ENCODE peak calls at places on chromosomes 16 and 17, in nine cellular contexts. One of them, this sample, is unnamed.

GRCh38 chr17:33389506-33390141 is 96.5 kb upstream of the ASIC2 start:
- DNase-seq in fibroblast of lung: no peak
- DNase-seq in K562: no peak
- DNase-seq in PC-3: no peak
- DNase-seq in hepatocyte: no peak
- DNase-seq in GM12878: no peak
- DNase-seq in endothelial cell of umbilical vein: no peak
- DNase-seq in GM23338: no peak
- DNase-seq in neural progenitor cell: no peak
- DNase-seq in this sample: no peak

GRCh38 chr17:30969989-30970680 is 704 bp upstream of the RNF135 start:
- DNase-seq in endothelial cell of umbilical vein: no peak
- DNase-seq in GM12878: no peak
- DNase-seq in neural progenitor cell: peak
- DNase-seq in hepatocyte: peak
- DNase-seq in PC-3: peak
- DNase-seq in fibroblast of lung: peak
- DNase-seq in K562: no peak
- DNase-seq in GM23338: peak
- DNase-seq in this sample: no peak

GRCh38 chr17:40720904-40721303 is 17.4 kb upstream of the KRT24 start:
- DNase-seq in GM23338: no peak
- DNase-seq in GM12878: no peak
- DNase-seq in endothelial cell of umbilical vein: no peak
- DNase-seq in fibroblast of lung: no peak
- DNase-seq in PC-3: no peak
- DNase-seq in neural progenitor cell: no peak
- DNase-seq in hepatocyte: no peak
- DNase-seq in K562: no peak
- DNase-seq in this sample: no peak

GRCh38 chr16:11315499-11315898 is 29.8 kb upstream of the RMI2 start:
- DNase-seq in GM12878: no peak
- DNase-seq in neural progenitor cell: peak
- DNase-seq in GM23338: peak
- DNase-seq in hepatocyte: peak
- DNase-seq in endothelial cell of umbilical vein: no peak
- DNase-seq in PC-3: peak
- DNase-seq in K562: no peak
- DNase-seq in fibroblast of lung: peak
- DNase-seq in this sample: peak

GRCh38 chr16:8674413-8675022 is at the start of gene ABAT:
- DNase-seq in hepatocyte: peak
- DNase-seq in neural progenitor cell: peak
- DNase-seq in K562: peak
- DNase-seq in endothelial cell of umbilical vein: peak
- DNase-seq in fibroblast of lung: peak
- DNase-seq in GM12878: peak
- DNase-seq in PC-3: peak
- DNase-seq in GM23338: peak
- DNase-seq in this sample: peak

GRCh38 chr16:50697881-50698767 is 4.7 kb downstream of the NOD2 start:
- DNase-seq in neural progenitor cell: no peak
- DNase-seq in PC-3: no peak
- DNase-seq in GM12878: peak
- DNase-seq in K562: no peak
- DNase-seq in endothelial cell of umbilical vein: peak
- DNase-seq in fibroblast of lung: peak
- DNase-seq in hepatocyte: no peak
- DNase-seq in GM23338: no peak
- DNase-seq in this sample: no peak

GRCh38 chr16:49930841-49931240 is 74.9 kb upstream of the ZNF423 start:
- DNase-seq in GM12878: no peak
- DNase-seq in GM23338: no peak
- DNase-seq in K562: no peak
- DNase-seq in fibroblast of lung: no peak
- DNase-seq in endothelial cell of umbilical vein: no peak
- DNase-seq in hepatocyte: no peak
- DNase-seq in PC-3: no peak
- DNase-seq in neural progenitor cell: no peak
- DNase-seq in this sample: no peak

GRCh38 chr16:70589998-70590471 is 56.3 kb upstream of the IL34 start:
- DNase-seq in fibroblast of lung: peak
- DNase-seq in PC-3: no peak
- DNase-seq in endothelial cell of umbilical vein: peak
- DNase-seq in GM23338: peak
- DNase-seq in K562: no peak
- DNase-seq in neural progenitor cell: no peak
- DNase-seq in hepatocyte: peak
- DNase-seq in GM12878: no peak
- DNase-seq in this sample: no peak

GRCh38 chr17:75096082-75096625 is 8.4 kb downstream of the SLC16A5 start:
- DNase-seq in hepatocyte: peak
- DNase-seq in GM23338: peak
- DNase-seq in K562: peak
- DNase-seq in endothelial cell of umbilical vein: peak
- DNase-seq in PC-3: peak
- DNase-seq in GM12878: no peak
- DNase-seq in neural progenitor cell: no peak
- DNase-seq in fibroblast of lung: peak
- DNase-seq in this sample: peak

GRCh38 chr17:69539781-69540319 is 125.4 kb downstream of the MAP2K6 start:
- DNase-seq in endothelial cell of umbilical vein: peak
- DNase-seq in GM23338: no peak
- DNase-seq in GM12878: no peak
- DNase-seq in K562: no peak
- DNase-seq in PC-3: peak
- DNase-seq in fibroblast of lung: peak
- DNase-seq in hepatocyte: peak
- DNase-seq in neural progenitor cell: no peak
- DNase-seq in this sample: no peak
- H3K27ac ChIP-seq in endothelial cell of umbilical vein: peak
- H3K27ac ChIP-seq in GM23338: no peak
- H3K27ac ChIP-seq in GM12878: no peak
- H3K27ac ChIP-seq in K562: no peak
- H3K27ac ChIP-seq in PC-3: peak
- H3K27ac ChIP-seq in fibroblast of lung: peak
- H3K27ac ChIP-seq in hepatocyte: peak
- H3K27ac ChIP-seq in neural progenitor cell: no peak
- H3K27ac ChIP-seq in this sample: peak

GRCh38 chr16:2194166-2194834 is 2.1 kb downstream of the CASKIN1 start:
- DNase-seq in hepatocyte: peak
- DNase-seq in neural progenitor cell: peak
- DNase-seq in fibroblast of lung: peak
- DNase-seq in GM23338: no peak
- DNase-seq in PC-3: peak
- DNase-seq in K562: no peak
- DNase-seq in endothelial cell of umbilical vein: no peak
- DNase-seq in GM12878: no peak
- DNase-seq in this sample: peak

GRCh38 chr16:2196981-2197511 is 641 bp upstream of the CASKIN1 start:
- DNase-seq in endothelial cell of umbilical vein: no peak
- DNase-seq in K562: no peak
- DNase-seq in fibroblast of lung: no peak
- DNase-seq in hepatocyte: no peak
- DNase-seq in neural progenitor cell: no peak
- DNase-seq in GM23338: no peak
- DNase-seq in PC-3: no peak
- DNase-seq in GM12878: no peak
- DNase-seq in this sample: no peak

GRCh38 chr16:2194852-2195315 is 1.5 kb downstream of the CASKIN1 start:
- DNase-seq in endothelial cell of umbilical vein: peak
- DNase-seq in hepatocyte: peak
- DNase-seq in fibroblast of lung: peak
- DNase-seq in neural progenitor cell: peak
- DNase-seq in PC-3: peak
- DNase-seq in K562: peak
- DNase-seq in GM12878: peak
- DNase-seq in GM23338: peak
- DNase-seq in this sample: no peak

GRCh38 chr16:2196162-2196980 is at the start of gene CASKIN1:
- DNase-seq in endothelial cell of umbilical vein: no peak
- DNase-seq in PC-3: peak
- DNase-seq in neural progenitor cell: peak
- DNase-seq in GM12878: no peak
- DNase-seq in GM23338: peak
- DNase-seq in K562: peak
- DNase-seq in hepatocyte: peak
- DNase-seq in fibroblast of lung: no peak
- DNase-seq in this sample: no peak

DNA sequence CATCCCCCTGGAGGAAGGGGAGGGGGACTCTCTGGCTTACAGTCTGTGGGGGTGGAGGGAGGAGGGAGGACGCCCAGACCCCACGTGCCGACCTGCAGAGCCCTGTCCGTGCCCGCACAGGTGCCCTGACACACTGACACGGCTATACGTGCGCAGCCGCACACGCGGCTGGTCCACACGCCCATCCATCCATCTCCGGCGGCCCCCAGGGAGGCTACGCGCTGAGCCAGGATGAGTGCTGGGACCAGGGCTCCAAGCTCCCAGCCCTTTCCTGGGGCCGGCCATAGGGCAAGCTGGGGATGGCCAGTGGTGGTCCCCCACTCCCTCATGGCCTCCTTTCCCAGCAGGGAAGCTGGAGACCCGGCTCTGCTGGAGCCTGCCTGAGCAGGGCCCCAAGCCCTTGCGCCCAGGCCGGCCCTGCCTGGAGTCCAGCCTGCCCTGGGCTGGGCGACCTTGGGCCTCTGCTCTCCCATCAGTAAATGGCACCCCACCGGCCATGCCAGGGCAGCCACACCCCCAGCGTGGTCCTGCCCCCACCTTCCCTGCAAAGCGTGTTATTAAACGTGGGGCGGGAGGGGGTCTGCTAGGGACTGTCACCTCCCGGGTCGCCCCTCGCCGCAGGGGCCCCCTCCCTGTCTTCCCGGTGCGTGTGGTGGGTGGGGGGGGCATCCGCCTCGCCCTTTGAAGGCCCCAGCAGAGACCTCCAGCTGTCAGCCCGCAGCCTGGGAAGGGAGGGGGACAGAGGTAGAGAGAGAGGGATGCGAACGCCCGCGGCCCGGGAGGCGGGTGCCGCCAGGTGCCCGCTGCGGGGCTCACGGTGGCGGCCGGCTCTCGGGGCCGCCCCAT is 866 bp downstream of the CASKIN1 start:
- DNase-seq in K562: no peak
- DNase-seq in neural progenitor cell: peak
- DNase-seq in PC-3: no peak
- DNase-seq in hepatocyte: no peak
- DNase-seq in endothelial cell of umbilical vein: no peak
- DNase-seq in GM12878: no peak
- DNase-seq in fibroblast of lung: no peak
- DNase-seq in GM23338: peak
- DNase-seq in this sample: no peak
- TF ChIP-seq EZH2 in K562: no peak
- TF ChIP-seq EZH2 in neural progenitor cell: peak
- TF ChIP-seq EZH2 in PC-3: no peak
- TF ChIP-seq EZH2 in hepatocyte: no peak
- TF ChIP-seq EZH2 in endothelial cell of umbilical vein: peak
- TF ChIP-seq EZH2 in GM12878: no peak
- TF ChIP-seq EZH2 in fibroblast of lung: peak
- TF ChIP-seq EZH2 in GM23338: no peak
- TF ChIP-seq EZH2 in this sample: no peak

GRCh38 chr16:84227548-84227947 is 12.3 kb downstream of the KCNG4 start:
- DNase-seq in fibroblast of lung: no peak
- DNase-seq in neural progenitor cell: no peak
- DNase-seq in endothelial cell of umbilical vein: no peak
- DNase-seq in GM23338: no peak
- DNase-seq in hepatocyte: no peak
- DNase-seq in K562: no peak
- DNase-seq in PC-3: no peak
- DNase-seq in GM12878: no peak
- DNase-seq in this sample: no peak
- H2AFZ ChIP-seq in fibroblast of lung: no peak
- H2AFZ ChIP-seq in neural progenitor cell: no peak
- H2AFZ ChIP-seq in endothelial cell of umbilical vein: no peak
- H2AFZ ChIP-seq in GM23338: peak
- H2AFZ ChIP-seq in hepatocyte: no peak
- H2AFZ ChIP-seq in K562: peak
- H2AFZ ChIP-seq in PC-3: no peak
- H2AFZ ChIP-seq in GM12878: no peak
- H2AFZ ChIP-seq in this sample: no peak

GRCh38 chr17:28569446-28569845 is 1.9 kb downstream of the PIGS start:
- DNase-seq in neural progenitor cell: no peak
- DNase-seq in GM12878: no peak
- DNase-seq in K562: no peak
- DNase-seq in hepatocyte: no peak
- DNase-seq in PC-3: no peak
- DNase-seq in endothelial cell of umbilical vein: no peak
- DNase-seq in GM23338: no peak
- DNase-seq in fibroblast of lung: no peak
- DNase-seq in this sample: no peak

GRCh38 chr17:28572294-28573099 is 1.2 kb upstream of the PIGS start:
- DNase-seq in endothelial cell of umbilical vein: no peak
- DNase-seq in hepatocyte: no peak
- DNase-seq in neural progenitor cell: no peak
- DNase-seq in K562: no peak
- DNase-seq in fibroblast of lung: no peak
- DNase-seq in GM23338: no peak
- DNase-seq in PC-3: no peak
- DNase-seq in GM12878: no peak
- DNase-seq in this sample: no peak

GRCh38 chr17:28573521-28573920 is 2.2 kb upstream of the PIGS start:
- DNase-seq in hepatocyte: no peak
- DNase-seq in GM12878: no peak
- DNase-seq in PC-3: no peak
- DNase-seq in fibroblast of lung: no peak
- DNase-seq in endothelial cell of umbilical vein: no peak
- DNase-seq in GM23338: no peak
- DNase-seq in neural progenitor cell: no peak
- DNase-seq in K562: no peak
- DNase-seq in this sample: no peak

GRCh38 chr17:28570716-28571254 is 539 bp downstream of the PIGS start:
- DNase-seq in fibroblast of lung: no peak
- DNase-seq in neural progenitor cell: peak
- DNase-seq in GM23338: peak
- DNase-seq in hepatocyte: peak
- DNase-seq in endothelial cell of umbilical vein: peak
- DNase-seq in K562: peak
- DNase-seq in GM12878: no peak
- DNase-seq in PC-3: peak
- DNase-seq in this sample: peak

DNA sequence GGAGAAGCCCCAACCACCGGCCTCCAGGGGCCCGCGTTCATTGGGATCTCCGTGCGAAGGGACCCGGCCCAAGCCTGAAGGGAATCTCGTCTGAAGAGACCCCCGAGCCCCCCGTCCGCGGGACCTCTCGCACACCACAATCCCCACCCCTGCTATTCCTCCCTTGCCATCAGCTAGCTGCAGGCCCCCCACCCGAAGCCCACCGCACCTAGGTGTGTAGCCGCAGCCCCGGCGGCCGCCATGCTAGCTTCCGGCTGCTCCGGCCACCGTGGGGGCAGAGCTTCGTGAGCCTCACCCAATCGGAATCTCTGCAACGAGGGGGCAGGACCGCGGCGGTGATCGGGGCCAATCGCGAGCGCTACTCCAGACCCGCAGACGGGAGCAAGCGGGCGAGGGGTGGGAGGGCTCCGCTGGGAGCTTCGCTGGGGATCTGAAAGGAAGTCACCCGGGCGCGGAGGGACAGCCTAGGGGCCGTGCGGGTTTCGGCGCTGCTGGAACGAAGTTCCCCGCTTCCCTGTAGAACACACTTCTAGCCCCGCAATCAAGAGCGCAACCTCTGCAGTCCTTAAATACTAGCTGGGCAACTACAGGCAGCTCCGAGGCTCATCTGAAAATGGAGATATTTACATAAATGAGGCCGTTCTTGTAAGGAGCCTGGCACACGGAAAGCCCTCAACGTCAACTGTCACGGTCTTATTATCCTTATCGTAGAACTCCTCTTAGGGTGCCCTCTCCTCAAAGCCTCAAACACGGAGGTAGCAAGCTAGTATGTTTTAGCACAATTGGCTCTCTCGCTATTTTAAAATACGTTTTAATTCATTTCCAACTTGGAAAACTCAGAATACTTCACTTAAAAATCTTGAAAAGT is at the start of gene PIGS:
- DNase-seq in GM23338: peak
- DNase-seq in GM12878: peak
- DNase-seq in neural progenitor cell: peak
- DNase-seq in endothelial cell of umbilical vein: peak
- DNase-seq in PC-3: peak
- DNase-seq in fibroblast of lung: peak
- DNase-seq in hepatocyte: peak
- DNase-seq in K562: peak
- DNase-seq in this sample: peak
- H3K27ac ChIP-seq in GM23338: peak
- H3K27ac ChIP-seq in GM12878: peak
- H3K27ac ChIP-seq in neural progenitor cell: no peak
- H3K27ac ChIP-seq in endothelial cell of umbilical vein: peak
- H3K27ac ChIP-seq in PC-3: no peak
- H3K27ac ChIP-seq in fibroblast of lung: peak
- H3K27ac ChIP-seq in hepatocyte: peak
- H3K27ac ChIP-seq in K562: peak
- H3K27ac ChIP-seq in this sample: no peak

This sample was measured in PC-9.